ENCODE peak calls at places on chromosomes 13 and 19, in eight cellular contexts. H, W, O, P, J, F, D and X are unnamed samples.

GRCh38 chr19:7554990-7555864 is 19.7 kb downstream of the PNPLA6 start:
- DNase-seq in J (no peak), W (peak), P (no peak), H (no peak), F (peak), D (peak), O (no peak), X (no peak)

GRCh38 chr19:40578442-40578908 is 1.8 kb downstream of the SHKBP1 start:
- DNase-seq in O (no peak), J (peak), P (no peak), H (no peak), F (peak), W (peak), D (no peak), X (peak)

GRCh38 chr13:43041368-43041921 is 18.1 kb downstream of the DNAJC15 start:
- DNase-seq in D (no peak), H (no peak), O (no peak), F (no peak), P (no peak), W (no peak), J (no peak), X (no peak)

GRCh38 chr13:51955281-51955771 is 55.9 kb downstream of the ATP7B start:
- DNase-seq in J (no peak), P (no peak), W (no peak), D (no peak), F (peak), O (no peak), H (no peak), X (no peak)

GRCh38 chr13:110561335-110562033 is at the start of gene RAB20:
- DNase-seq in O (peak), P (peak), J (peak), F (peak), D (peak), H (peak), W (peak), X (peak)

GRCh38 chr13:44231786-44232516 is 141.7 kb upstream of the SERP2 start:
- DNase-seq in W (no peak), F (no peak), P (no peak), H (peak), J (peak), D (no peak), O (peak), X (no peak)

GRCh38 chr19:33186835-33187540 is 7.1 kb upstream of the LRP3 start:
- DNase-seq in J (no peak), O (no peak), D (peak), P (no peak), H (no peak), F (no peak), W (no peak), X (no peak)

GRCh38 chr19:18756896-18757295 is 34.2 kb downstream of the COMP start:
- DNase-seq in H (no peak), P (no peak), D (no peak), J (no peak), O (no peak), W (no peak), F (no peak), X (no peak)

GRCh38 chr13:26320766-26321165 is 66.8 kb downstream of the CDK8 start:
- DNase-seq in F (no peak), D (no peak), O (no peak), P (no peak), J (no peak), W (no peak), H (no peak), X (no peak)

GRCh38 chr13:40272776-40273139 is 393.7 kb downstream of the FOXO1 start:
- DNase-seq in F (no peak), W (no peak), J (peak), H (no peak), D (no peak), P (no peak), O (no peak), X (no peak)

GRCh38 chr13:25727250-25727649 is 324.6 kb downstream of the SHISA2 start:
- DNase-seq in D (no peak), O (peak), J (no peak), H (no peak), F (no peak), W (no peak), P (no peak), X (no peak)

GRCh38 chr13:85332595-85332994 is 466.6 kb downstream of the SLITRK6 start:
- DNase-seq in H (no peak), J (no peak), D (no peak), O (no peak), W (no peak), F (no peak), P (no peak), X (no peak)

GRCh38 chr19:13952154-13953020 is at the start of gene DCAF15:
- DNase-seq in J (peak), W (peak), F (peak), H (peak), O (peak), D (peak), P (peak), X (peak)

GRCh38 chr19:13951043-13951442 is 1.3 kb upstream of the DCAF15 start:
- DNase-seq in H (no peak), J (no peak), W (no peak), F (no peak), O (no peak), P (no peak), D (no peak), X (no peak)

GRCh38 chr19:13951799-13952153 is 533 bp upstream of the DCAF15 start:
- DNase-seq in F (no peak), W (no peak), J (no peak), D (no peak), O (peak), P (no peak), H (no peak), X (no peak)

GRCh38 chr19:13954185-13954584 is 1.9 kb downstream of the DCAF15 start:
- DNase-seq in O (no peak), F (no peak), H (no peak), D (no peak), J (no peak), P (no peak), W (no peak), X (no peak)

DNA sequence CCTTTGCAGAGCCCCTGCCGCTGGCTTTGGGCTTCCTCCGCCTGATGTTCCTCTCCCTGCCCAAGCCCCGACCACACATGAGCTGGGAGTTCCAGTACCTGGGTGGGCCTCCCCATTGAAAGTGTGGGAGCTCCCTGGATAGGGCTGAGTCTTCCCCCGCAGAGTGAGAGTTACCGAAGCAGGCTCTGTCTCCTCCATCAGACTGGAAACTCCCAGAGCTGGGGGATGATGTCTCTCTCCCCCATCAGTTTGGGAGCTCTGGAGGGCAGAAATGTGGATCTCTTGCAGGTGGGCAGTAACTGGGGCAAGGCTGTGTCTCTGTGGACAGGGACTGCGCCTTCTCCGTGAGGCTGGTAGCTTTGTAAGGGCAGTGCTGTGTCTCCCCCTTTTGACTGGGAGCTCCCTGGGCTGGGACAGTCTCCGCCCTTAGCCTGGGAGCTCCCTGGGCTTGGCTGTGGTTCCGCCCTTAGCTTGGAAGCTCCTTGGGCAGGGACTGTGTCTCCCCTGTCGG is 767 bp downstream of the DCAF15 start:
- DNase-seq in P (no peak), D (no peak), O (peak), J (no peak), H (no peak), W (peak), F (peak), X (no peak)
- TF ChIP-seq CTCF in P (no peak), D (no peak), O (no peak), J (no peak), H (no peak), W (no peak), F (peak), X (no peak)

DNA sequence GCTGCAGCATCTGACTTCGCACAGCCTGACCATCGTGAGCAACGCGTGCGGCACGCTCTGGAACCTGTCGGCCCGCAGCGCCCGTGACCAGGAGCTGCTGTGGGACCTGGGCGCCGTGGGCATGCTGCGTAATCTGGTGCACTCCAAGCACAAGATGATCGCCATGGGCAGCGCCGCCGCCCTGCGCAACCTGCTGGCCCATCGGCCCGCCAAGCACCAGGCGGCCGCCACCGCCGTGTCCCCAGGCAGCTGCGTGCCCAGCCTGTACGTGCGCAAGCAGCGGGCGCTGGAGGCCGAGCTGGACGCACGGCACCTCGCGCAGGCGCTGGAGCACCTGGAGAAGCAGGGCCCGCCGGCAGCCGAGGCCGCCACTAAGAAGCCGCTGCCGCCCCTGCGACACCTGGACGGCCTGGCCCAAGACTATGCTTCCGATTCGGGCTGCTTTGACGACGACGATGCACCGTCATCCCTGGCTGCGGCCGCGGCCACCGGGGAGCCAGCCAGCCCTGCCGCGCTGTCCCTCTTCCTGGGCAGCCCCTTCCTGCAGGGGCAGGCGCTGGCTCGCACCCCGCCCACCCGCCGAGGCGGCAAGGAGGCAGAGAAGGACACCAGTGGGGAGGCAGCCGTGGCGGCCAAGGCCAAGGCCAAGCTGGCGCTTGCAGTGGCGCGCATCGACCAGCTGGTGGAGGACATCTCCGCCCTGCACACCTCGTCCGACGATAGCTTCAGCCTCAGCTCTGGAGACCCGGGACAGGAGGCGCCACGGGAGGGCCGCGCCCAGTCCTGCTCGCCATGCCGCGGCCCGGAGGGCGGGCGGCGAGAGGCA is 13.6 kb downstream of the C19orf25 start:
- DNase-seq in F (no peak), J (no peak), W (peak), H (no peak), O (peak), P (peak), D (peak), X (no peak)
- TF ChIP-seq CTCF in F (no peak), J (no peak), W (no peak), H (no peak), O (peak), P (peak), D (peak), X (peak)

GRCh38 chr19:15758379-15758778 is 20.6 kb downstream of the OR10H3 start:
- DNase-seq in H (no peak), O (no peak), D (no peak), J (no peak), W (no peak), P (no peak), F (no peak), X (no peak)

GRCh38 chr19:15759962-15760565 is 22.3 kb downstream of the OR10H3 start:
- DNase-seq in W (no peak), J (no peak), F (peak), H (no peak), P (no peak), D (no peak), O (no peak), X (no peak)
- TF ChIP-seq CTCF in W (no peak), J (no peak), F (peak), H (no peak), P (no peak), D (no peak), O (no peak), X (no peak)

GRCh38 chr19:55099557-55100506 is 17.6 kb downstream of the PPP1R12C start:
- DNase-seq in D (peak), H (no peak), O (no peak), J (no peak), F (peak), P (no peak), W (peak), X (peak)
- TF ChIP-seq CTCF in D (peak), H (no peak), O (peak), J (peak), F (peak), P (no peak), W (peak), X (no peak)

DNA sequence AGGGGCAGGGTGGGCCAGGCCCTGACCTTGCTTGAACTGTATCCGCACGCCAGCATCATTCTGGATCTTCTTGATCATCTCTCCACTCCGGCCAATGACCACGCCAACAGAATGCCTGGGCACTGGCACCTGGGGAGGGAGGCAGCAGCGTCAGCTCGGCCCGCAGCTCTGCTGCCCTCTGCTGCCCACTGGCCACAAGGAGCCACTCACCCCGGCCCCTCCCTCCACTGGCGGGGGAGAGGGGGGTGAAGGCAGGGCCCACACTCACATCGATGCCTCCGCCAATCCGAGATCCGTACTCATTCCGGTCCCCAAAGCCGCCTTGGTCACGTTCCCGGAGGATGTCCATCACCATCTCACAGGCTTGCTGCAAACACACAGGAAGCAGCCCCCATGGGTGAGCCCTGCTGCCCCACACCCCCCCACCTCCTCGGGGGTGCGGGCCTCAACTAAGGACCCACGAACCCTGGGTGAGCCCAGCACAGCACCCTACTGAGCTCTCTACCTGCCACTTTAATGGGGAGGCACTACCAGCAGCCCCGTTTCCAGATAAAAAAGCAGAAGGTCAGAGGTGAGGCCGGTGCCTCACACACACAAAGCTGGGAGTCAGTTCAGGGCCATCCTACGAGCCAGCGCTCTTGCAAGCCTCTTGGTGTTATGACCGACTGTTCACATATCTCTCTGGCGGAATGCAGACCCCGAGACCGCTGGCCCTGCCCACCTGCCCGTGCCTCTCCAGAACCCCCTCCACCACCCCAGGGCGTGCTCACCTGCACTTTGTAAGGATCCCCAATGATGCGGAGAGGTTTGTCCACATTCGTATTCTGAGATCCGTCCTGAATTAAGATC is 6.7 kb downstream of the KHSRP start:
- DNase-seq in H (no peak), D (peak), P (no peak), J (no peak), O (no peak), F (no peak), W (peak), X (peak)
- TF ChIP-seq CTCF in H (no peak), D (peak), P (no peak), J (peak), O (peak), F (peak), W (peak), X (no peak)

GRCh38 chr19:35555301-35556005 is 8.0 kb downstream of the ATP4A start:
- DNase-seq in F (peak), P (no peak), O (no peak), W (peak), H (no peak), J (no peak), D (peak), X (peak)
- TF ChIP-seq CTCF in F (peak), P (peak), O (no peak), W (peak), H (no peak), J (peak), D (peak), X (no peak)

GRCh38 chr19:4676955-4677731 is 7.0 kb upstream of the MYDGF start:
- DNase-seq in O (peak), H (no peak), D (peak), W (peak), P (no peak), F (peak), J (no peak), X (peak)
- TF ChIP-seq CTCF in O (peak), H (no peak), D (peak), W (peak), P (peak), F (peak), J (peak), X (peak)